ENCODE peak calls at places on chromosomes 6 and 20, in nine cellular contexts. A is uterus; E is CD8-positive, alpha-beta T cell; P is H1; C is prostate gland; I is Panc1; V is CD4-positive, CD25-positive, alpha-beta regulatory T cell; L is tibial artery; O is left ventricle myocardium inferior. W is an unnamed sample. For H3K4me1, the result is how much of the 10 kb centered on the place peaks cover.

GRCh38 chr6:142842423-142843261 is 102.3 kb downstream of the HIVEP2 start:
- DNase-seq in I (peak), C (no peak), L (no peak), P (no peak), O (no peak), V (peak), E (peak), A (no peak), W (no peak)

GRCh38 chr6:142323377-142323776 is 21.6 kb downstream of the ADGRG6 start:
- DNase-seq in O (no peak), V (no peak), A (no peak), E (no peak), P (no peak), C (no peak), L (no peak), I (peak), W (no peak)

GRCh38 chr6:5305968-5306626 is 44.8 kb downstream of the FARS2 start:
- DNase-seq in V (no peak), E (no peak), L (no peak), O (no peak), C (no peak), A (no peak), I (no peak), P (no peak), W (no peak)

GRCh38 chr6:31578461-31579118 is 3.2 kb downstream of the TNF start:
- DNase-seq in E (no peak), P (peak), V (no peak), O (no peak), L (no peak), I (no peak), C (no peak), A (no peak), W (peak)

GRCh38 chr6:117549606-117550005 is 52.7 kb downstream of the GOPC start:
- DNase-seq in P (no peak), E (no peak), A (no peak), C (no peak), O (no peak), I (no peak), V (peak), L (no peak), W (no peak)

GRCh38 chr6:73236147-73236750 is 11.0 kb upstream of the KHDC1L start:
- DNase-seq in P (no peak), V (no peak), L (no peak), E (no peak), C (no peak), O (no peak), A (no peak), I (peak), W (no peak)

GRCh38 chr6:6741264-6741663 is 152.7 kb downstream of the LY86 start:
- DNase-seq in L (no peak), O (no peak), P (no peak), I (no peak), E (no peak), C (no peak), A (no peak), V (no peak), W (peak)

GRCh38 chr6:52160468-52161104 is 25.6 kb upstream of the IL17A start:
- DNase-seq in E (no peak), L (no peak), V (no peak), O (no peak), I (no peak), C (no peak), P (no peak), A (no peak), W (no peak)

GRCh38 chr20:33733654-33734576 is 2.1 kb downstream of the ZNF341 start:
- DNase-seq in E (no peak), I (no peak), C (no peak), L (no peak), V (no peak), P (no peak), O (peak), A (no peak), W (peak)

GRCh38 chr6:23478324-23478723 is 647.7 kb upstream of the NRSN1 start:
- DNase-seq in E (no peak), I (no peak), O (no peak), L (no peak), A (no peak), C (no peak), P (no peak), V (no peak), W (no peak)

GRCh38 chr20:24993337-24994185 is 1.0 kb upstream of the APMAP start:
- DNase-seq in A (no peak), P (no peak), V (no peak), C (no peak), I (no peak), L (no peak), E (peak), O (no peak), W (peak)

GRCh38 chr6:168180548-168181011 is 101.6 kb upstream of the FRMD1 start:
- DNase-seq in C (no peak), V (no peak), I (no peak), A (no peak), E (no peak), L (peak), O (no peak), P (no peak), W (peak)

GRCh38 chr20:54355631-54356280 is 119.6 kb upstream of the DOK5 start:
- DNase-seq in I (no peak), A (no peak), P (no peak), C (no peak), L (no peak), O (no peak), V (no peak), E (no peak), W (no peak)

GRCh38 chr20:34549291-34549928 is 9.1 kb upstream of the MAP1LC3A start:
- DNase-seq in P (no peak), L (no peak), A (no peak), V (no peak), I (no peak), O (no peak), C (peak), E (no peak), W (peak)

GRCh38 chr20:49448917-49449316 is 33.6 kb downstream of the KCNB1 start:
- DNase-seq in V (no peak), A (no peak), P (no peak), E (no peak), L (no peak), C (no peak), I (no peak), O (no peak), W (peak)

GRCh38 chr6:136347847-136348246 is 58.2 kb upstream of the BCLAF1 start:
- DNase-seq in V (no peak), A (no peak), P (no peak), O (no peak), C (no peak), E (no peak), L (peak), I (no peak), W (no peak)

GRCh38 chr6:144559865-144560603 is 274.9 kb downstream of the UTRN start:
- DNase-seq in O (no peak), C (peak), L (no peak), P (no peak), V (peak), E (no peak), I (no peak), A (no peak), W (no peak)

GRCh38 chr6:169589293-169589692 is 112.5 kb downstream of the WDR27 start:
- DNase-seq in C (no peak), V (no peak), E (peak), I (peak), A (no peak), L (no peak), P (no peak), O (no peak), W (no peak)

GRCh38 chr6:149129401-149130077 is 188.0 kb upstream of the TAB2 start:
- DNase-seq in C (no peak), A (no peak), E (no peak), L (peak), O (no peak), P (no peak), V (no peak), I (no peak), W (no peak)

GRCh38 chr6:158642097-158642601 is 2.4 kb downstream of the DYNLT1 start:
- DNase-seq in V (no peak), E (peak), O (no peak), C (no peak), L (no peak), P (no peak), A (peak), I (no peak), W (peak)

GRCh38 chr20:41265931-41266330 is 51.6 kb downstream of the ZHX3 start:
- DNase-seq in E (no peak), I (no peak), C (no peak), V (no peak), L (no peak), O (no peak), P (no peak), A (no peak), W (no peak)

GRCh38 chr6:34246249-34246562 is 2.6 kb downstream of the SMIM29 start:
- DNase-seq in P (no peak), C (no peak), O (no peak), V (no peak), A (no peak), E (no peak), I (no peak), L (no peak), W (no peak)

GRCh38 chr6:167113935-167114910 is 8.7 kb upstream of the CCR6 start:
- DNase-seq in E (no peak), O (no peak), C (no peak), A (no peak), P (no peak), V (peak), I (no peak), L (no peak), W (no peak)

GRCh38 chr6:129719692-129720091 is 9.7 kb upstream of the ARHGAP18 start:
- DNase-seq in L (no peak), P (no peak), I (no peak), C (no peak), A (no peak), V (no peak), E (no peak), O (no peak), W (no peak)

GRCh38 chr20:61387204-61387958 is 135.3 kb downstream of the CDH4 start:
- DNase-seq in P (no peak), C (peak), V (no peak), A (no peak), O (no peak), I (no peak), L (no peak), E (no peak), W (peak)

GRCh38 chr6:302760-303159 is 10.5 kb downstream of the DUSP22 start:
- DNase-seq in A (no peak), C (no peak), V (no peak), E (no peak), I (no peak), L (no peak), O (no peak), P (no peak), W (no peak)

GRCh38 chr6:69105288-69105687 is 470.2 kb downstream of the ADGRB3 start:
- DNase-seq in A (no peak), L (no peak), P (no peak), E (no peak), C (no peak), V (no peak), O (no peak), I (no peak), W (peak)

GRCh38 chr6:13924949-13925881 is at the start of gene RNF182:
- DNase-seq in C (no peak), I (no peak), A (no peak), E (no peak), L (no peak), V (no peak), O (no peak), P (no peak), W (peak)

GRCh38 chr6:88008411-88008810 is 39.2 kb upstream of the SPACA1 start:
- DNase-seq in P (no peak), I (peak), L (no peak), V (no peak), A (no peak), E (no peak), O (no peak), C (no peak), W (no peak)

GRCh38 chr6:125793863-125794262 is 3.1 kb downstream of the NCOA7 start:
- DNase-seq in C (no peak), L (no peak), A (no peak), I (no peak), P (no peak), E (no peak), O (no peak), V (no peak), W (no peak)
- H3K4me1 ChIP-seq in C (under half), L (under half), A (under half), I (under half), P (under half), E (under half), O (half or more), V (half or more), W (under half)

DNA sequence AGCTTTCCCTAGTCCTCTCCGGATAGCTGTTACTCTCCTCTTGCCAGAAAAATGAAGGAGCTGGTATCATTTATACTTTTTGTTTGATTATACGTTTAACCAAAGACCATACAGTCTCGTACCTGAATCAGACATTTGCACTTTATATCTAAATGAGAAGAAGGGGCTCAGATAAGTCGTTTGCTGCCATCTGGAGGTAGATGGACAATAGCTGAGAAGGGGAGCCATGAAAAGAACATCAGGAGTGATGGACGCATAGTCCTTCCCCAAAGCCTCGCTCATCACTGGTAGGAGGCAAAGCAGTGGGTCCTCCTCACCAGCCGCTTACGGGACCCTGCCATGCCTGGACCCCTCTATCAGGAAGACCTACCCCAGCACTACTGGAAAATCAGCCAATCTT is 45.4 kb downstream of the RPF2 start:
- DNase-seq in L (no peak), A (no peak), V (no peak), C (no peak), P (no peak), O (no peak), I (no peak), E (no peak), W (no peak)
- H3K27ac ChIP-seq in L (no peak), A (no peak), V (no peak), C (no peak), P (no peak), O (no peak), I (no peak), E (no peak), W (no peak)

DNA sequence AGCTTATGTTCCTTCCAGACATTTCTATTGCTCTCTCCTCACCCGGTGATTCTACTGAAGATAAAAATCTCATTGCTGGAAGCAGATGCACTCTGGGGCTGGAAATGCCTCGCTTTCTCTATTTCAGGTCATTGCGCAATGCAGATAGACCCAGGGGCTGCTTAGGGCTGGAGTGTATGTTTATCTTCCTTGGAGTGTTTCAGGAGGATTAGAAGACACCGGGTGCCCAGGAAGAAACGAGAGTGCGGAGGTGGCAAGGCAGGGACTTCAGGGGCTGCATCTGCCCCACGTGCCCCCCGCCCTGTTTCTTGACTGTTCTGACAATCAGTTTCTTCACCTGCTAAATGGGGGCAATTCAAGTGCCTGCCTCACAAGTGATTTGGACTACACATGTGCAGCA is 45.6 kb upstream of the IYD start:
- DNase-seq in E (no peak), V (no peak), C (no peak), P (no peak), L (no peak), I (no peak), O (no peak), A (no peak), W (no peak)
- H3K4me1 ChIP-seq in E (under half), V (under half), C (under half), P (under half), L (under half), I (under half), O (under half), A (under half), W (under half)

DNA sequence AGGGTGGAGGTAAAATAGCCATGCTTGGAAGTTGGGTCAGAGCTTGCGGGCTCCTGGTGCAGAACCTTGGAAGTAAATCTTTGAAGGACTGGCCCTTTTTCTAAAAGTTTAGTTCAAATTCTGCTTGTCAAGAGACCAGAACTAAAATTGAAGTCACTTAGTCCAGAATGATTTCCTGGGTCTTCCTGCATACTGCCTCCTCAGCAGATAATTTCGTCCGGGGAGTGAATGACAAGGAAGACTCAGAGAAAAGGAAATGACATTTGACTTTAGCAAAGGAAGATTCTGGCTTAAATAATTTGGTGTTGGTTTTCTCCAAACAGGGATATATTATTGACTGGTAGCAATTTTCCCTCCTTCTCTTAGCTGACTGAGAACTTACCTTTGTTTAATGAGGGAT is 1.2 kb downstream of the TM9SF4 start:
- DNase-seq in L (no peak), P (no peak), O (no peak), C (no peak), V (no peak), I (no peak), E (no peak), A (no peak), W (no peak)
- H3K27ac ChIP-seq in L (no peak), P (peak), O (no peak), C (no peak), V (no peak), I (peak), E (no peak), A (no peak), W (no peak)

W was measured in endodermal cell.